ENCODE peak calls at places on chromosomes 6 and 20, in seven cellular contexts. U is breast epithelium, C is fibroblast of the aortic adventitia, J is HCEC 1CT, Y is HCT116, R is cardiac muscle cell, N is ELR. P is an unnamed sample.
A peak's percentile ranks its signal among the peaks of the same experiment; 100 is the strongest.

GRCh38 chr6:9527679-9528286 is 887.1 kb downstream of the TFAP2A start:
- DNase-seq in Y (no peak), J (no peak), U (no peak), N (no peak), C (peak; percentile 23), R (no peak), P (no peak)

GRCh38 chr6:106104476-106104875 is 18.3 kb downstream of the PRDM1 start:
- DNase-seq in J (no peak), N (no peak), Y (no peak), U (no peak), R (no peak), C (no peak), P (no peak)

GRCh38 chr6:157569543-157569942 is 188.6 kb downstream of the ZDHHC14 start:
- DNase-seq in R (no peak), J (no peak), Y (no peak), U (no peak), N (no peak), C (no peak), P (no peak)

GRCh38 chr20:62365814-62366369 is 1.2 kb downstream of the LAMA5 start:
- DNase-seq in R (peak; percentile 55), J (no peak), U (no peak), N (no peak), Y (no peak), C (no peak), P (no peak)

GRCh38 chr6:7541175-7542064 is at the start of gene DSP:
- DNase-seq in N (peak; percentile 31), J (no peak), U (peak; percentile 75), Y (peak; percentile 48), R (peak; percentile 91), C (no peak), P (peak; percentile 36)

GRCh38 chr6:53956068-53956711 is 155.1 kb upstream of the MLIP start:
- DNase-seq in J (peak; percentile 70), R (peak; percentile 84), C (peak; percentile 52), U (peak; percentile 29), Y (peak; percentile 72), N (peak; percentile 77), P (no peak)

GRCh38 chr20:37344506-37345338 is 1.2 kb upstream of the SRC start:
- DNase-seq in J (no peak), Y (no peak), U (no peak), C (no peak), N (no peak), R (no peak), P (peak; percentile 8)

GRCh38 chr6:2197984-2198383 is 47.4 kb downstream of the GMDS start:
- DNase-seq in N (no peak), C (no peak), J (no peak), Y (no peak), U (no peak), R (no peak), P (no peak)

GRCh38 chr6:28988536-28989415 is 16.3 kb downstream of the ZNF311 start:
- DNase-seq in C (peak; percentile 52), J (peak; percentile 16), U (no peak), R (peak; percentile 74), N (peak; percentile 53), Y (peak; percentile 73), P (peak; percentile 47)

GRCh38 chr6:13486679-13487121 is 700 bp downstream of the GFOD1 start:
- DNase-seq in C (peak; percentile 53), U (no peak), R (peak; percentile 68), J (peak; percentile 73), N (peak; percentile 84), Y (no peak), P (peak; percentile 75)

GRCh38 chr6:76697585-76697984 is 625.1 kb upstream of the IMPG1 start:
- DNase-seq in U (no peak), Y (peak; percentile 61), R (no peak), C (peak; percentile 3), J (peak; percentile 49), N (peak; percentile 64), P (peak; percentile 1)

GRCh38 chr6:29762051-29762450 is 38.8 kb downstream of the HLA-F start:
- DNase-seq in R (no peak), C (no peak), Y (no peak), U (no peak), N (no peak), J (no peak), P (no peak)

GRCh38 chr6:157267109-157267611 is 56.2 kb downstream of the TMEM242 start:
- DNase-seq in J (no peak), Y (no peak), U (no peak), C (no peak), N (no peak), R (no peak), P (no peak)

GRCh38 chr6:130810307-130811030 is 16.7 kb upstream of the SMLR1 start:
- DNase-seq in C (peak; percentile 19), J (peak; percentile 37), R (peak; percentile 5), Y (no peak), N (no peak), U (no peak), P (peak; percentile 6)

GRCh38 chr6:132912273-132912672 is 97.9 kb downstream of the RPS12 start:
- DNase-seq in Y (no peak), R (no peak), J (no peak), C (no peak), N (no peak), U (no peak), P (no peak)

GRCh38 chr6:43738267-43738676 is 31.7 kb upstream of the VEGFA start:
- DNase-seq in N (no peak), Y (no peak), U (no peak), C (no peak), J (no peak), R (no peak), P (no peak)

GRCh38 chr20:48578397-48579098 is 249.3 kb downstream of the PREX1 start:
- DNase-seq in U (no peak), C (no peak), N (peak; percentile 20), Y (no peak), J (no peak), R (no peak), P (no peak)

GRCh38 chr6:111721677-111722219 is 116.1 kb upstream of the TRAF3IP2 start:
- DNase-seq in C (peak; percentile 80), R (no peak), N (peak; percentile 52), J (peak; percentile 43), Y (peak; percentile 13), U (no peak), P (peak; percentile 43)

GRCh38 chr6:87197547-87197946 is 42.2 kb downstream of the ZNF292 start:
- DNase-seq in J (no peak), U (no peak), Y (no peak), N (no peak), R (no peak), C (no peak), P (no peak)

GRCh38 chr6:30411515-30412207 is 66.7 kb downstream of the RPP21 start:
- DNase-seq in R (peak; percentile 57), U (no peak), C (peak; percentile 39), J (peak; percentile 12), Y (peak; percentile 61), N (peak; percentile 66), P (no peak)

GRCh38 chr6:142367501-142368018 is 65.8 kb downstream of the ADGRG6 start:
- DNase-seq in N (no peak), J (no peak), R (no peak), C (no peak), Y (no peak), U (no peak), P (no peak)

GRCh38 chr6:5282191-5282623 is 20.9 kb downstream of the FARS2 start:
- DNase-seq in U (no peak), R (no peak), J (no peak), Y (no peak), C (no peak), N (no peak), P (no peak)

GRCh38 chr20:34062651-34063482 is 49.2 kb downstream of the EIF2S2 start:
- DNase-seq in N (peak; percentile 78), Y (no peak), R (no peak), J (peak; percentile 64), U (no peak), C (peak; percentile 64), P (no peak)

GRCh38 chr6:133130863-133131262 is 110.3 kb upstream of the EYA4 start:
- DNase-seq in C (peak; percentile 4), R (no peak), J (peak; percentile 32), Y (peak; percentile 81), U (peak; percentile 56), N (peak; percentile 58), P (no peak)

GRCh38 chr20:36091561-36092423 is 62.7 kb upstream of the EPB41L1 start:
- DNase-seq in N (no peak), Y (no peak), R (no peak), J (no peak), U (no peak), C (no peak), P (no peak)

GRCh38 chr20:32474009-32474716 is 111.0 kb downstream of the NOL4L start:
- DNase-seq in C (no peak), Y (no peak), J (no peak), N (no peak), U (no peak), R (no peak), P (peak; percentile 22)

GRCh38 chr20:22827916-22828315 is 207.2 kb upstream of the SSTR4 start:
- DNase-seq in J (no peak), Y (no peak), C (no peak), N (no peak), R (no peak), U (no peak), P (no peak)

GRCh38 chr6:138371720-138372119 is 6.0 kb upstream of the SMIM28 start:
- DNase-seq in R (peak; percentile 39), U (no peak), Y (no peak), C (peak; percentile 54), J (no peak), N (peak; percentile 28), P (no peak)

GRCh38 chr20:9081423-9081966 is 12.6 kb downstream of the PLCB4 start:
- DNase-seq in U (no peak), J (peak; percentile 23), Y (no peak), R (no peak), N (no peak), C (no peak), P (no peak)

GRCh38 chr6:15363523-15364400 is 117.9 kb downstream of the JARID2 start:
- DNase-seq in U (no peak), C (no peak), J (no peak), N (no peak), Y (no peak), R (no peak), P (peak; percentile 24)

GRCh38 chr6:74598473-74599393 is 607.1 kb downstream of the COL12A1 start:
- DNase-seq in Y (no peak), C (no peak), J (peak; percentile 71), R (no peak), U (no peak), N (peak; percentile 72), P (no peak)

GRCh38 chr6:12033770-12034169 is 21.7 kb downstream of the HIVEP1 start:
- DNase-seq in C (peak; percentile 74), U (no peak), N (no peak), Y (no peak), J (peak; percentile 40), R (no peak), P (no peak)

GRCh38 chr6:127539292-127539691 is 20.2 kb upstream of the MTCL3 start:
- DNase-seq in U (no peak), R (no peak), Y (no peak), N (peak; percentile 65), J (peak; percentile 54), C (peak; percentile 66), P (peak; percentile 47)